ENCODE peak calls at places on chromosome 2, in nine cellular contexts. X, S, H, C, M, G, A, J and O are unnamed samples.

GRCh38 chr2:10285578-10286198 is 17.0 kb upstream of the HPCAL1 start:
- DNase-seq in X (peak), S (peak), H (no peak), C (no peak), M (no peak), G (peak), A (peak), J (peak), O (no peak)

GRCh38 chr2:101758001-101758400 is 60.5 kb downstream of the MAP4K4 start:
- DNase-seq in X (no peak), S (no peak), H (peak), C (no peak), M (no peak), G (no peak), A (no peak), J (no peak), O (no peak)

GRCh38 chr2:17593841-17594482 is 53.5 kb downstream of the VSNL1 start:
- DNase-seq in X (no peak), S (no peak), H (no peak), C (no peak), M (no peak), G (peak), A (peak), J (no peak), O (no peak)

GRCh38 chr2:37809525-37809924 is 115.6 kb upstream of the RMDN2 start:
- DNase-seq in X (no peak), S (peak), H (no peak), C (no peak), M (no peak), G (peak), A (peak), J (no peak), O (no peak)

GRCh38 chr2:99066075-99066557 is 75.4 kb upstream of the C2orf15 start:
- DNase-seq in X (no peak), S (no peak), H (peak), C (no peak), M (no peak), G (peak), A (peak), J (no peak), O (no peak)

GRCh38 chr2:151657667-151658076 is 76.6 kb downstream of the NEB start:
- DNase-seq in X (no peak), S (no peak), H (peak), C (no peak), M (no peak), G (peak), A (peak), J (no peak), O (no peak)

GRCh38 chr2:195756218-195756941 is 99.4 kb downstream of the SLC39A10 start:
- DNase-seq in X (no peak), S (no peak), H (peak), C (no peak), M (no peak), G (no peak), A (no peak), J (no peak), O (no peak)

GRCh38 chr2:204670124-204670523 is 124.8 kb downstream of the PARD3B start:
- DNase-seq in X (no peak), S (no peak), H (no peak), C (no peak), M (no peak), G (no peak), A (peak), J (no peak), O (no peak)

GRCh38 chr2:43115884-43116283 is 110.5 kb downstream of the ZFP36L2 start:
- DNase-seq in X (no peak), S (no peak), H (no peak), C (no peak), M (no peak), G (no peak), A (no peak), J (no peak), O (no peak)

GRCh38 chr2:158456309-158457066 is at the start of the genes CCDC148 and PKP4:
- DNase-seq in X (peak), S (peak), H (peak), C (peak), M (peak), G (peak), A (peak), J (peak), O (peak)
- TF ChIP-seq CTCF in X (peak), S (no peak), H (no peak), C (no peak), M (no peak), G (peak), A (peak), J (no peak), O (no peak)

GRCh38 chr2:52475600-52475999 is 1292.0 kb upstream of the CHAC2 start:
- DNase-seq in X (no peak), S (no peak), H (no peak), C (no peak), M (no peak), G (no peak), A (peak), J (no peak), O (no peak)
- TF ChIP-seq CTCF in X (no peak), S (no peak), H (no peak), C (no peak), M (no peak), G (no peak), A (no peak), J (no peak), O (no peak)

GRCh38 chr2:57849843-57850242 is 196.8 kb upstream of the VRK2 start:
- DNase-seq in X (peak), S (no peak), H (no peak), C (no peak), M (no peak), G (no peak), A (no peak), J (no peak), O (no peak)

GRCh38 chr2:57843158-57843557 is 203.4 kb upstream of the VRK2 start:
- DNase-seq in X (no peak), S (no peak), H (no peak), C (no peak), M (peak), G (no peak), A (no peak), J (no peak), O (no peak)

GRCh38 chr2:57850415-57851130 is 196.0 kb upstream of the VRK2 start:
- DNase-seq in X (peak), S (no peak), H (no peak), C (no peak), M (peak), G (no peak), A (no peak), J (no peak), O (no peak)

DNA sequence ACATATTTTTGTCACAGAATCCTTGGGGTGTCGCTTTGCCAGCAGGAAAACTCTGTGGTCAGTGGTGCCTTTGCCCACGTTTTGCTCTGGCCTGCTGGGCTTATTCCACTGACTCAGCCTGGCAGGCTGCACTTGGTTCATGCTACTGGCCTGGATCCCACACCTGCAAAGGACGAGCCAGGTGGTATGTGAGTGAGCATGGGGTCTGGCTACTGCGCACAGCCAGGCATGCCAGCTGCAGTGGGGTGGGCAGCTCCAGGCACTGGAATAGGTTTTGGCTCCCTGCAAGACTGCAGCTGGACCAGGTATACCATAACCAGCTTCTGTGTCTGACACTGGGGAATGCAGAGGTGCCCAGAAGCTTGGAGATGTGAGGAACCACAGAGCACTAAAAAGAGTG is 197.9 kb upstream of the VRK2 start:
- DNase-seq in X (peak), S (no peak), H (no peak), C (no peak), M (no peak), G (no peak), A (no peak), J (no peak), O (no peak)
- TF ChIP-seq CTCF in X (no peak), S (no peak), H (no peak), C (no peak), M (no peak), G (no peak), A (no peak), J (no peak), O (no peak)

DNA sequence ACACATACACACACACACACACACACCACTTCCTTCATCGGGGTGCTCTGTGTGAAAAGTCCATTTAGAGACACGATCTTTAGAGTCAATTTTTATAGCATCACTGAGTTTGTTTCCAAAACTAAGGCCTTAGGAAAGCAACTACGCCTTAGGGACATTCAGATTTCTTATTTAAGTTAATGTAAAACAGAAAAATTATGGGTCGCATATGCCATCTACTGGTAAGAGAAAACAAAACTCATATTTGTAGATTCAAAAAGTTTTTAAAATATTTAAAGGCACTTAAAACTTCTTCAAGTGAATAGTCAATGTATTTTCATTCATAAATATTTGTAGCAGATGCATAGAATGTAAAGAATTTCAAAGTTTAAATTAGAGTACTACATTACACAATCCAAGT is 166.2 kb downstream of the ATAD2B start:
- DNase-seq in X (no peak), S (no peak), H (peak), C (no peak), M (no peak), G (peak), A (peak), J (no peak), O (no peak)
- TF ChIP-seq CTCF in X (no peak), S (no peak), H (peak), C (no peak), M (no peak), G (peak), A (peak), J (no peak), O (peak)